ENCODE peak calls at places on chromosomes 16 and 17, in eight cellular contexts. U, N, F, Z, Q, R, J and L are unnamed samples.

GRCh38 chr16:50295541-50296132 is 29.3 kb downstream of the ADCY7 start:
- DNase-seq in U (no peak), N (no peak), F (no peak), Z (no peak), Q (no peak), R (no peak), J (no peak), L (no peak)

GRCh38 chr17:67718325-67718941 is 697 bp downstream of the NOL11 start:
- DNase-seq in U (no peak), N (peak; percentile 64), F (peak; percentile 53), Z (peak; percentile 73), Q (peak; percentile 10), R (peak; percentile 55), J (peak; percentile 34), L (peak; percentile 51)

GRCh38 chr16:77330332-77331043 is 104.3 kb downstream of the ADAMTS18 start:
- DNase-seq in U (peak; percentile 88), N (no peak), F (no peak), Z (no peak), Q (no peak), R (no peak), J (no peak), L (no peak)

GRCh38 chr16:1492923-1493745 is at the start of gene TELO2:
- DNase-seq in U (peak; percentile 92), N (peak; percentile 70), F (peak; percentile 82), Z (peak; percentile 90), Q (peak; percentile 87), R (peak; percentile 100), J (peak; percentile 84), L (peak; percentile 94)

GRCh38 chr16:29900102-29900887 is at the start of gene ASPHD1:
- DNase-seq in U (peak; percentile 92), N (peak; percentile 57), F (peak; percentile 85), Z (peak; percentile 95), Q (peak; percentile 64), R (peak; percentile 92), J (peak; percentile 73), L (peak; percentile 88)

GRCh38 chr17:72110953-72111339 is 9.9 kb upstream of the SOX9 start:
- DNase-seq in U (no peak), N (peak; percentile 37), F (no peak), Z (no peak), Q (no peak), R (peak; percentile 28), J (no peak), L (no peak)

GRCh38 chr16:88703486-88704309 is 2.5 kb downstream of the RNF166 start:
- DNase-seq in U (no peak), N (no peak), F (no peak), Z (no peak), Q (peak; percentile 73), R (no peak), J (no peak), L (no peak)

GRCh38 chr17:74177018-74177450 is 26.4 kb upstream of the RPL38 start:
- DNase-seq in U (no peak), N (peak; percentile 60), F (no peak), Z (peak; percentile 63), Q (no peak), R (no peak), J (no peak), L (no peak)

GRCh38 chr16:89815639-89816348 is 653 bp downstream of the FANCA start:
- DNase-seq in U (peak; percentile 39), N (peak; percentile 15), F (peak; percentile 39), Z (peak; percentile 29), Q (peak; percentile 54), R (peak; percentile 74), J (no peak), L (no peak)

GRCh38 chr17:34756670-34757021 is 177.3 kb downstream of the TMEM132E start:
- DNase-seq in U (no peak), N (peak; percentile 18), F (no peak), Z (peak; percentile 55), Q (no peak), R (no peak), J (no peak), L (peak; percentile 29)

GRCh38 chr17:6547336-6547735 is 9.0 kb downstream of the PITPNM3 start:
- DNase-seq in U (no peak), N (no peak), F (no peak), Z (no peak), Q (no peak), R (no peak), J (no peak), L (no peak)

GRCh38 chr17:6548034-6548433 is 8.3 kb downstream of the PITPNM3 start:
- DNase-seq in U (no peak), N (no peak), F (no peak), Z (no peak), Q (no peak), R (no peak), J (no peak), L (no peak)

GRCh38 chr17:6544770-6545169 is 11.6 kb downstream of the PITPNM3 start:
- DNase-seq in U (peak; percentile 31), N (no peak), F (peak; percentile 83), Z (no peak), Q (no peak), R (no peak), J (no peak), L (no peak)

GRCh38 chr17:6545291-6545690 is 11.1 kb downstream of the PITPNM3 start:
- DNase-seq in U (no peak), N (no peak), F (no peak), Z (no peak), Q (no peak), R (no peak), J (no peak), L (no peak)

DNA sequence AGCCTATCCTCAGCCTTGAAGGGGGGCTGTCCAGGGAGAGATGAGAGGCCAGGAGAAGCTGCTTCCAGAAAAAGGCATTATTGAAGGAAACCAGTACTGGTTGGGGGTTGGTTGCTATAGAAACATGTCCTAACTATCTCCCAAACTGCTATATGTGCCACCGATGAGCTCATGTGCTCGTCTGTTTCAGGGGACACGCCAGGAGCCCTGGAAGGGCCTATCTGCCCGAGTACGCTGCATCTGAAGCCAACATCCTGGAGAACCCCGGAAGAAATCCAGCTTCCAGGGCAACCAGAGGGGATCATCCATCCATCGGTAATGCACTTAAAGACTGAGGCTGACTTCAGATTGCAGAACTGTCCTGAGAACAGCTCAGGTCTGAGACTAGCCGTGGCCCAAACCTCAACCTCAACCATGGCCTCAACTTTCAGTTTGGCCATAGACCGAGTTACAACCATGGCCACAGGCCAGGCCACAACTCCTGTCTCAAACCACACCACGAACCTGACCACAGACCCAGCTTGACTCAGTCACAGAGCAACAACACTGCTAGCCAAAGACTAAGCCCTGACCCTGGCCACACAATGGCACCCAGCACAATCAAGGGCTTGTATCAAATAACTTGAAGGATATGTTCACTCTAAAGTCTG is 10.2 kb downstream of the PITPNM3 start:
- DNase-seq in U (no peak), N (peak; percentile 22), F (no peak), Z (peak; percentile 69), Q (no peak), R (no peak), J (peak; percentile 25), L (no peak)
- H3K4me1 ChIP-seq in U (peaks cover 6% of the 10 kb centered on the region), N (peaks cover 21% of the 10 kb centered on the region), F (no peaks in the 10 kb centered on the region), Z (peaks cover 7% of the 10 kb centered on the region), Q (peaks cover 11% of the 10 kb centered on the region), R (no peaks in the 10 kb centered on the region), J (peaks cover 16% of the 10 kb centered on the region), L (peaks cover 11% of the 10 kb centered on the region)

GRCh38 chr17:32822996-32823395 is 53.9 kb downstream of the MYO1D start:
- DNase-seq in U (no peak), N (no peak), F (no peak), Z (peak; percentile 40), Q (no peak), R (peak; percentile 16), J (peak; percentile 15), L (peak; percentile 10)
- TF ChIP-seq EZH2phosphoT487 in U (no peak), N (no peak), F (no peak), Z (no peak), Q (no peak), R (no peak), J (no peak), L (no peak)

DNA sequence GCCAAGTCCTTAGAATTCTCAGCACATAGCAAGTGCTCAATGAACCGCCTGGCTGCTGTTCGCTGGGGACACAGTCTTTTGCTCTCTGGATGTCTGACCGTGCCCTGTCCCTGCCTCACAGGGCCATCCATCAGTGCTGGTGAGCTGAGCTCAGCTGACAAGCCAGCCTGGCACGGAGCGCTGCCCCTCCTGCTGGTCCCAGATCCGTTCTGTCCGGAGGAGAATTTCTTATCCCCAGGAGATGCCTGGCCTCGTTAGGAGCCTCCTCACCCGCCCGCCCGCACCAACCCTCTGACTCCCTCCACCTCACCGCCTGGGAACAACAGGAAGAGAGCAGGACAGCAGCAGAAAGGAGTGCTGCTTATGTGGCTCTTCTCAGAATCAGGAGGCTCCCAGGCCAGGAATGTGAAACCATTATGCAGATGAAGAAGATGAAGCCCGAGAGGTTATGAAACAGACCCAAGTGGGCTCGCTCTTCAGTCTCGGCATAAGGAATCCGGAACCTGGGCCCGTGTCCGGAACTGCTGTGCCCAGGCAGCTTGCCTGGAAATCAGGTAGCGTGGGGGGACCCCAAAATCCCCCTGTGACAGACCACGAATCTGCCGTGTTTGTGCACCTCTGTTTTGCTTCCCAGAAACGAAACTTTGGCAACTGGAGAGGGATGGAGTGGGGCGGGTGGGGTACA is 28.8 kb upstream of the RMI2 start:
- DNase-seq in U (peak; percentile 71), N (no peak), F (peak; percentile 90), Z (no peak), Q (no peak), R (no peak), J (no peak), L (no peak)
- H2AFZ ChIP-seq in U (no peak overlapping the region), N (no peak overlapping the region), F (no peak overlapping the region), Z (no peak overlapping the region), Q (no peak overlapping the region), R (no peak overlapping the region), J (no peak overlapping the region), L (no peak overlapping the region)

GRCh38 chr17:57459286-57459915 is 203.1 kb downstream of the MSI2 start:
- DNase-seq in U (no peak), N (peak; percentile 80), F (no peak), Z (peak; percentile 60), Q (no peak), R (no peak), J (no peak), L (no peak)
- H3K4me1 ChIP-seq in U (peaks cover 27% of the 10 kb centered on the region), N (peaks cover 20% of the 10 kb centered on the region), F (no peaks in the 10 kb centered on the region), Z (peaks cover 18% of the 10 kb centered on the region), Q (peaks cover 17% of the 10 kb centered on the region), R (peaks cover 24% of the 10 kb centered on the region), J (no peaks in the 10 kb centered on the region), L (no peaks in the 10 kb centered on the region)

GRCh38 chr17:50470451-50470850 is 1.8 kb upstream of the CHAD start:
- DNase-seq in U (no peak), N (no peak), F (no peak), Z (no peak), Q (no peak), R (no peak), J (no peak), L (no peak)
- TF ChIP-seq EZH2phosphoT487 in U (no peak), N (no peak), F (no peak), Z (no peak), Q (no peak), R (no peak), J (no peak), L (no peak)